ENCODE peak calls at places on chromosomes 13 and 19, in six cellular contexts. F, S, A, Z, U and Q are unnamed samples. For H3K4me1, the result is how much of the 10 kb centered on the place peaks cover.

GRCh38 chr13:31049833-31050232 is 111.9 kb downstream of the HSPH1 start:
- DNase-seq in Z (no peak), U (peak), S (no peak), A (no peak), F (no peak), Q (no peak)

GRCh38 chr19:4206818-4207484 is 22.4 kb upstream of the EBI3 start:
- DNase-seq in S (peak), A (no peak), U (no peak), Z (no peak), F (no peak), Q (no peak)

GRCh38 chr13:54574791-54575190 is 1546.2 kb downstream of the OLFM4 start:
- DNase-seq in S (no peak), A (no peak), U (no peak), F (no peak), Z (no peak), Q (no peak)

GRCh38 chr13:95156208-95156607 is 145.0 kb downstream of the ABCC4 start:
- DNase-seq in U (no peak), F (no peak), Z (no peak), A (no peak), S (peak), Q (no peak)

GRCh38 chr19:34171539-34171876 is 796 bp upstream of the LSM14A start:
- DNase-seq in F (no peak), U (no peak), Z (no peak), A (no peak), S (peak), Q (no peak)

GRCh38 chr13:30601836-30602235 is 15.9 kb upstream of the USPL1 start:
- DNase-seq in F (no peak), S (no peak), U (no peak), A (no peak), Z (no peak), Q (no peak)

GRCh38 chr19:6720369-6721112 is at the start of gene C3:
- DNase-seq in Z (peak), F (no peak), U (peak), S (peak), A (no peak), Q (no peak)

GRCh38 chr13:45928843-45929242 is 77.3 kb upstream of the SIAH3 start:
- DNase-seq in S (no peak), F (no peak), U (no peak), A (no peak), Z (no peak), Q (no peak)

GRCh38 chr13:74287672-74288169 is 153.5 kb upstream of the KLF12 start:
- DNase-seq in A (peak), U (peak), F (peak), S (peak), Z (peak), Q (peak)

GRCh38 chr19:56111601-56112312 is 9.3 kb downstream of the ZNF787 start:
- DNase-seq in A (no peak), U (peak), F (peak), S (no peak), Z (peak), Q (no peak)

GRCh38 chr13:39051157-39051556 is 12.9 kb downstream of the NHLRC3 start:
- DNase-seq in A (no peak), S (peak), F (peak), Z (no peak), U (no peak), Q (no peak)

GRCh38 chr19:2846180-2846935 is 5.1 kb downstream of the ZNF555 start:
- DNase-seq in S (no peak), F (no peak), U (no peak), A (no peak), Z (no peak), Q (no peak)

GRCh38 chr19:51552996-51553725 is 17.9 kb upstream of the ZNF175 start:
- DNase-seq in S (peak), U (peak), Z (peak), F (no peak), A (no peak), Q (no peak)

GRCh38 chr19:15702590-15702930 is 25.3 kb upstream of the OR10H2 start:
- DNase-seq in A (no peak), Z (peak), F (no peak), S (peak), U (peak), Q (peak)

GRCh38 chr19:13502231-13502630 is 4.0 kb downstream of the CACNA1A start:
- DNase-seq in F (no peak), A (no peak), S (no peak), Z (no peak), U (no peak), Q (no peak)

GRCh38 chr13:90201198-90201597 is 1146.3 kb upstream of the MIR17HG start:
- DNase-seq in U (no peak), S (peak), A (no peak), F (no peak), Z (no peak), Q (no peak)

GRCh38 chr13:43786766-43787517 is at the start of gene ENOX1:
- DNase-seq in F (peak), U (peak), S (peak), A (no peak), Z (peak), Q (no peak)

GRCh38 chr13:100490692-100491091 is 97.9 kb downstream of the GGACT start:
- DNase-seq in S (no peak), A (no peak), U (no peak), F (no peak), Z (no peak), Q (no peak)

GRCh38 chr19:43433689-43434088 is 19.0 kb downstream of the TEX101 start:
- DNase-seq in U (no peak), F (no peak), A (no peak), S (no peak), Z (no peak), Q (no peak)

GRCh38 chr13:107441279-107441678 is 774.1 kb downstream of the LIG4 start:
- DNase-seq in Z (no peak), S (peak), A (no peak), U (no peak), F (no peak), Q (no peak)

GRCh38 chr19:8149261-8150094 is at the start of gene FBN3:
- DNase-seq in S (no peak), A (no peak), U (no peak), F (no peak), Z (no peak), Q (no peak)

GRCh38 chr13:55517312-55517711 is 1623.4 kb upstream of the PRR20A start:
- DNase-seq in A (no peak), U (no peak), S (no peak), Z (no peak), F (no peak), Q (no peak)

GRCh38 chr19:3403489-3404323 is 37.3 kb downstream of the NFIC start:
- DNase-seq in Z (peak), A (peak), U (peak), S (peak), F (no peak), Q (no peak)

GRCh38 chr13:43783820-43784219 is 3.0 kb downstream of the ENOX1 start:
- DNase-seq in U (no peak), S (peak), A (no peak), F (no peak), Z (no peak), Q (no peak)

GRCh38 chr13:99258946-99259345 is 767 bp upstream of the GPR18 start:
- DNase-seq in F (peak), S (no peak), Z (no peak), A (no peak), U (no peak), Q (no peak)

GRCh38 chr13:31835932-31836331 is 96.6 kb downstream of the RXFP2 start:
- DNase-seq in S (peak), F (no peak), A (no peak), Z (no peak), U (no peak), Q (no peak)

GRCh38 chr19:32691291-32691951 is at the start of gene NUDT19:
- DNase-seq in Z (peak), S (peak), F (peak), A (peak), U (peak), Q (no peak)

GRCh38 chr13:36975172-36975571 is 24.0 kb downstream of the ALG5 start:
- DNase-seq in S (no peak), F (no peak), A (no peak), U (no peak), Z (no peak), Q (no peak)
- H3K4me1 ChIP-seq in S (under half), F (under half), A (under half), U (under half), Z (under half), Q (under half)

DNA sequence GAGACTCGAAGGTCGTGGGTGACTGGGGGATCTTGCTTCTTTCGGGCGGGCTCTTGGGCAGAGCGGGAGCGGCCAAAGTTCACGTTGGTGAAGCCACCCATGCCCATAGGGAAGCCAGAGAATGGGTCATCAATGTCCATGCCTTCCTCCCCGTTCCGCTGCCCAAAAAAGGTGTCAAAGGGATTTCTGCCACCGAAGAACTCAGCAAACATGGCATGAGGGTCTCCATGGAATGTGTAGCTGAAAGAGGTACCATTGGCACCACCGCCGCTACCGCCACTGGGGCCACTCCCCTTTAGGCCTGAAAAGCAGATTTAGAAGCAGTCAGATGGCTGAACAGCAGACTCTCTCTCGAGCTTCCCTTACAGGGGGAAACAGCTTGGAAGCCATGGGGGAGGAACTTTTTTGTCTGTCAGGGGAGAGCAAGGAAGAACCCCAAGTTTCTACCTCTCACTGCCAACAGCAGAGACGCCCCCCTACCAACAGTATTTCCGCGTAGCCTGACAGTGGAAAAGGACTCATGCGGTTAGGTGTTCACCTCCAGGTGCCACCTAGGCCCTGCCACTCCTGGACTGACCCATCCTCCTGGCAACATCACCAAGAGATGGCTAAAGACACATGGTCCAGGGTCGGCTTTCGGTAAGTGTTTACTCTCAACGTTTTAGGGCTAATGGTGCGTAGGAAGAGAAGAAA is 1.3 kb downstream of the DNAJB1 start:
- DNase-seq in U (no peak), S (peak), A (no peak), Z (no peak), F (peak), Q (no peak)
- H3K4me1 ChIP-seq in U (under half), S (under half), A (under half), Z (half or more), F (under half), Q (under half)

GRCh38 chr19:22625266-22626035 is 8.7 kb upstream of the ZNF492 start:
- DNase-seq in F (no peak), Z (no peak), S (no peak), U (no peak), A (no peak), Q (no peak)
- H3K4me1 ChIP-seq in F (under half), Z (under half), S (under half), U (under half), A (under half), Q (under half)

DNA sequence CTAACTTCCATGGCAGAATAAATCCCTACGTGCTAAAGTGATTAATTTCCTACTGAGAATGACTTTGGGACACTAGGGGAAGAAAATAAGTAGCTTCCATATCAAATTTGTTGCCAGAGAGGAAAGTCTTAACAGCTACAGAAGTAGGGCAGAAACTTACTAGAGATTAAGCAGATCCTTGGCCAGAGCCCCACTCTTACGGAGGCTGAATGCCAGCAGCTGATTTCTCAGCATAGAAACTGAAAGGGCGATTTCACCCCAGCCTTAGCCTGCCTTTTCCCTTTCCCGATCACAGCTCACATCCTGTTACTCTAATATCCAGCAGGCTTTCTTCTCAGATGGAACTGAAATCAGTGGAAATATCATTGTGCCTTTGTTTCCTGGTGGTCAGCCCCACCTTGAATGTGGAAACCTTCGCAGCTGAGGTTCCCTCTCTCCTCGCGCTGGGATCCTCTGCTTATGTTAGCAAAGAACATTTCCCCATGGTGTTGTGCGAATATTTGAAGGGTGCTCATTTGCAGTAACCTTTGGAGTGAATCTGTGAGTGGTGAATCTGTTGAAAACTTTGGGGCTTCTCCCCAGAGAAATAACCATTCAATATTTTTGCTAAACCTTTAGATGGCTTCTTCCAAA is 8.4 kb downstream of the FAM124A start:
- DNase-seq in F (no peak), U (peak), Z (peak), A (no peak), S (peak), Q (no peak)
- H3K4me1 ChIP-seq in F (under half), U (under half), Z (under half), A (under half), S (under half), Q (under half)

GRCh38 chr19:38862321-38863059 is 12.7 kb upstream of the HNRNPL start:
- DNase-seq in Z (no peak), S (peak), F (no peak), U (no peak), A (no peak), Q (no peak)
- H3K4me1 ChIP-seq in Z (under half), S (under half), F (under half), U (under half), A (under half), Q (under half)

DNA sequence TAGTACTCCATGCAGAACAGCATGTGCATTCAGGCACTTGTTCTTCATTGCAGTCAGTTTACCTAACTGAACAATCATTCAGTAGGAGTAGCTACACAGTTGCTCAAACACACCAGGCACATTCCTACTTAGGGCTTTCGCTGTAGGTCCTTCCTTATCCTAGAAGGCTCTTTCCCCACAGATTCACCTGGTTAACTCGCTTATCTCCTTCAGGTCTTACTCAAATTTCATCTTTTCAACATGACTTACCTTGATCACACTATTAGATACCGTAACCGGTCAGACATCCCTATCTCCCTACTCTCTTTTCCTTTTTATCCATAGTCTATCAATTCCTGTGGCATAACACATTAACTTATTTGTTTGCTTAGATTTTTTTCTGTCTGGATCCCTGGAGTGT is 14.6 kb downstream of the EDNRB start:
- DNase-seq in A (no peak), S (no peak), Z (no peak), F (no peak), U (no peak), Q (no peak)
- H3K4me1 ChIP-seq in A (under half), S (under half), Z (under half), F (under half), U (under half), Q (under half)